ENCODE peak calls at places on chromosome 22, in eight cellular contexts. U, J, Q, F, P, B, L and M are unnamed samples.

GRCh38 chr22:49257551-49257951 is 570.1 kb downstream of the BRD1 start:
- DNase-seq in L (no peak), Q (no peak), B (no peak), J (peak), U (no peak), P (no peak), F (no peak), M (no peak)

GRCh38 chr22:27554106-27554814 is 247.3 kb downstream of the MN1 start:
- DNase-seq in P (no peak), B (no peak), L (no peak), F (no peak), U (no peak), Q (no peak), J (no peak), M (no peak)

GRCh38 chr22:23180893-23181762 is 819 bp downstream of the BCR start:
- DNase-seq in Q (peak), L (peak), P (peak), F (no peak), J (no peak), U (no peak), B (peak), M (no peak)

GRCh38 chr22:17085277-17086091 is 684 bp downstream of the IL17RA start:
- DNase-seq in F (no peak), J (no peak), B (no peak), P (peak), L (no peak), Q (peak), U (no peak), M (no peak)

GRCh38 chr22:37533995-37534394 is 14.8 kb upstream of the CARD10 start:
- DNase-seq in Q (no peak), U (peak), L (no peak), P (no peak), F (peak), J (no peak), B (no peak), M (no peak)

GRCh38 chr22:22235564-22235963 is 9.0 kb upstream of the VPREB1 start:
- DNase-seq in B (peak), F (peak), Q (peak), P (peak), J (no peak), U (peak), L (no peak), M (peak)

GRCh38 chr22:29315286-29316195 is at the start of gene RASL10A:
- DNase-seq in L (peak), U (no peak), P (no peak), F (no peak), J (no peak), Q (no peak), B (no peak), M (no peak)

GRCh38 chr22:49827853-49828598 is at the start of gene BRD1:
- DNase-seq in Q (peak), B (peak), U (no peak), F (peak), J (no peak), P (peak), L (peak), M (peak)

GRCh38 chr22:49929553-49929979 is 11.1 kb downstream of the CRELD2 start:
- DNase-seq in F (no peak), U (no peak), L (peak), P (peak), J (peak), Q (peak), B (peak), M (peak)

GRCh38 chr22:22682807-22683667 is 38.6 kb downstream of the GGTLC2 start:
- DNase-seq in F (no peak), J (no peak), U (peak), Q (no peak), L (no peak), P (no peak), B (no peak), M (no peak)